ENCODE peak calls at places on chromosomes 12 and 14, in four cellular contexts. Q is kidney, G is heart left ventricle, L is neural progenitor cell. T is an unnamed sample.

GRCh38 chr12:47376937-47377336 is 297.2 kb upstream of the AMIGO2 start:
- DNase-seq in Q (no peak), G (no peak), L (no peak), T (no peak)

GRCh38 chr12:42729532-42729895 is 140.0 kb upstream of the PRICKLE1 start:
- DNase-seq in Q (no peak), G (no peak), L (no peak), T (no peak)

GRCh38 chr12:47307680-47308399 is 228.1 kb upstream of the AMIGO2 start:
- DNase-seq in Q (no peak), G (no peak), L (peak), T (peak)

GRCh38 chr12:130009961-130010360 is 106.1 kb upstream of the TMEM132D start:
- DNase-seq in Q (no peak), G (no peak), L (no peak), T (no peak)

GRCh38 chr14:37170237-37170636 is 2.2 kb downstream of the SLC25A21 start:
- DNase-seq in Q (no peak), G (no peak), L (no peak), T (no peak)

GRCh38 chr12:40224439-40225291 is at the start of gene LRRK2:
- DNase-seq in Q (peak), G (peak), L (peak), T (peak)

GRCh38 chr14:57221931-57222330 is 46.8 kb downstream of the EXOC5 start:
- DNase-seq in Q (no peak), G (no peak), L (no peak), T (no peak)

GRCh38 chr14:34098045-34098984 is 147.4 kb upstream of the EGLN3 start:
- DNase-seq in Q (no peak), G (no peak), L (peak), T (no peak)

GRCh38 chr12:2341871-2342270 is 289.1 kb downstream of the CACNA1C start:
- DNase-seq in Q (no peak), G (no peak), L (no peak), T (no peak)

GRCh38 chr12:43737646-43738045 is 20.9 kb downstream of the PUS7L start:
- DNase-seq in Q (no peak), G (no peak), L (no peak), T (no peak)

GRCh38 chr12:25926536-25926935 is 31.9 kb upstream of the RASSF8 start:
- DNase-seq in Q (no peak), G (no peak), L (no peak), T (no peak)

GRCh38 chr14:89616425-89617141 is 199.6 kb upstream of the FOXN3 start:
- DNase-seq in Q (no peak), G (no peak), L (no peak), T (peak)

GRCh38 chr12:52903855-52904508 is 894 bp downstream of the KRT8 start:
- DNase-seq in Q (peak), G (peak), L (peak), T (peak)
- H3K4me3 ChIP-seq in Q (peak), G (peak), L (peak), T (no peak)

DNA sequence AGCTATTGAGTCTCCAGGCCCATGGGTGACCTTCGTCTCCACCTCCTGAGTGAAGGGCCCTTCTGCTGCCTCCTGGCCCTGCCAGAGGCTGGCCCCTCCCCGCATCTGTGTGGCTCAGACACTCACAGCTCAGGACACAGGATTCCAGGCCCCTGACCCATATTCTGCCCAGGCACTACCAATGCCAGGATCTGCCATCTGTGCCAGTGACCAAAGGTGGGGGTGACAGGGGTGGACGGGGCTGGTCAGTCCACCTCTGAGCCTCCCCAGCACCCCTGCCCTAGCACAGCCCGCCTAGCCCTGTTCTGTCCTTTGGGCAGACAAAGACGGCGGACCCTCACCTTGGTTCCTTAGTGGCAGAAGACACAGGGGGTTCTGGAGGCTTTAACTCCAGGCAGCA is 2.8 kb downstream of the ASB2 start:
- DNase-seq in Q (no peak), G (no peak), L (no peak), T (no peak)
- H3K4me3 ChIP-seq in Q (no peak), G (no peak), L (no peak), T (no peak)

DNA sequence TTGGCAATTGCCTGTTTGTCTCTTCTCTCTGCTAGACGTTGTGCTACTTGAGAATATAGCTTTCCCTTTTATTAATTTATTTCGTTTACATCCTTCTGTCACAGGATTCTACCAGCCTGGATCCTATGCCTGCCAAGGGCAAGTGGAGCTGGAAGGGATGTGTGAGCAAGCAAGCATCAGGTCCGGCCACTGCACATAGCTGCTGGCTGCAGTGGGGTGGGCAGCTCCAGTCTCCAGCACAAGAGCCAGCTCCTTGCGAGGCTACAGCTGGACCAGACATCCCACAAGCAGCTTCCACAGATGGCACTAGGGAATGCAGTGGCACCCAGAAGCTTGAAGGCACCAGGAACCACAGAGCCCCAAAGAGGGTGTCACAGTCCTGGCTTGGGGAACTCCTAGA is 225.0 kb downstream of the KCNC2 start:
- DNase-seq in Q (peak), G (no peak), L (no peak), T (no peak)
- H3K4me3 ChIP-seq in Q (no peak), G (no peak), L (no peak), T (no peak)

DNA sequence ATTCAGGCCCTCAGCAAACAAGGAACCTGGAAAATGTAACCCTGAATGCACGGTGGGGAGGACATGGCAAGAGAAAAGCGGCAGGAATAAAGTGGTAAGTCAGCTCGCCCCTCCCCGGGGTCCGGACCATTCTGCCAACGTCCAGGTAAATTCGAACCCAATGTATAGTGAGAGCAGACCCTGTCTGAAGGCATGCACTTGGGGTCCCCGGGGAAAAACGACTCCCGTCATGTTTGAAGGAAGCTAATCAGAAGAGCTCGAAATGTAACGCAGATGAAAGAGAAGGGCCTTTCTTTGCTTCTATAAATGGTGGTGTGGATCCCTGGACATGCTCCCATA is 193 bp downstream of the ACACB start:
- DNase-seq in Q (no peak), G (no peak), L (no peak), T (no peak)
- H3K4me3 ChIP-seq in Q (peak), G (peak), L (no peak), T (no peak)

GRCh38 chr14:81485372-81485771 is 48.3 kb downstream of the SEL1L start:
- DNase-seq in Q (no peak), G (no peak), L (no peak), T (no peak)
- H3K4me3 ChIP-seq in Q (no peak), G (no peak), L (no peak), T (no peak)

DNA sequence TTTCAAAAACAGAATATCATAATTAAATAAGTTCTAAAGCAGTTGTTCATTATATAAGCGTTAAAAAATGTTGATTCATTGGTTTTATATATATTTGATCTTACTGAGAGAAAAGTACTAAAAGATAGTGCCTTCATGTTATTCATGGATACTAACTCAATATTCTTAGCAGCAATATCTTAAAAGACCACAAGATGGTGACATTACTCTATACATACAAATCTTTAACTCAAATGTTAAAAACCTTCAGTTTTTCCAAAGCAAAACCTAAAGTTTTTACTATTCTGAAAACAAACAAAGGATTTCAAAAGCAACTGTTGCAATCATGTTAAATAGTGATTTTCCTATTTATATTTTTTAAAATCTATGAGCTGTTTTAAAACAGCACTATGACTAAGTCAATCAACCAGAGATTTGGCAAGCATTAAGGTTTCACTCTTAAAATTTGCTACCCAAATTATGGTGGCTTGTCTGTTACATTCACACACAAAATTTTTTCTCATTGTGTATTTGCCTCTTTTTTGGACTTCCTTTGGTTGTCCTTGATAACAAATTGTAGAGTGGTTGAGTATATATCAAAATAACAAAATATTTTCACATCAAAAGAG is 50.1 kb upstream of the RERGL start:
- DNase-seq in Q (no peak), G (no peak), L (peak), T (no peak)
- H3K4me3 ChIP-seq in Q (no peak), G (no peak), L (no peak), T (no peak)

DNA sequence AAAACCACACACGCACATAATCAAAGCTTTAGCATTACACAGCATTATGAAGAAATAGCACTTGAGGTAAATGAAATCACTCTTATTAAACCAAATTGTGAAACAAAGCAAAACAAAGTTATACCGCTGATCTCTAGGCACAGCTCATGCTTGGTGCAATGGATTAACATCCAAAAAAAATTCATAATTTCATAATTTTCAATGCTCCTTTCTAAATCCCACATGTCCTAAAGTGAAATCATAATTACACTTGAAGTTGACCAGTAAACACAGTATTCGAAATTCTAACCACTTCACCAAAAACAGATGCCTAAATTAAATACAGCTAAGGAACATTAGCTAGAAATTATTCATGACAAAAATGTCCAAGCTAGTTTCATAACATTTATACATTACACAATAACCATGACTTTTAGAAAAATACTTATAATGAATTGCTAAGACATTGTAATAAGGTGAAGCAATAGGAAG is 1.5 kb downstream of the MLH3 start:
- DNase-seq in Q (no peak), G (no peak), L (no peak), T (no peak)
- H3K4me3 ChIP-seq in Q (no peak), G (no peak), L (peak), T (no peak)

DNA sequence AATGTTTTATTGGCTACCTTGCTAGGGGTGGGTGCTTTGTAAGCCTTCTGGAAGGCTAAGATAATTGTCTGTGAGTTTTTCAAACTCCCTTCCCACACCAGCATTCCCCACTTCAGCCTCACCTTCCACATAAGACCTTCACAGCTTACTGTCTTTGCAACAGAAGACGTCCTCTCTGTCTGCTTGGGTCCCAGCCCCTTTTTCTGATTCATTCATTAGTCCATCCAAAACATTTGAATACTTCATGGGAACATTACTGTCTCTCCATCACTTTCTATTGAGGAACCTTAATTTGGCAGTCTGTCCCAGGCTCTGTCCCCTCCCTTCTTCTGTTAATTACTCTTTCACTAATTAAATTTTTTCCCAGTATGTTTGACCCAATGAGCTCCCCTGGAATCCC is 965 bp upstream of the MARCHF9 start:
- DNase-seq in Q (no peak), G (no peak), L (no peak), T (no peak)
- H3K4me3 ChIP-seq in Q (no peak), G (no peak), L (peak), T (no peak)

GRCh38 chr12:120095356-120096135 is 21.0 kb downstream of the RAB35 start:
- DNase-seq in Q (peak), G (peak), L (no peak), T (no peak)

GRCh38 chr12:120092531-120093335 is 23.8 kb downstream of the RAB35 start:
- DNase-seq in Q (no peak), G (peak), L (peak), T (no peak)

GRCh38 chr12:120094485-120094884 is 22.1 kb downstream of the RAB35 start:
- DNase-seq in Q (peak), G (peak), L (no peak), T (no peak)

GRCh38 chr12:120093336-120093591 is 23.3 kb downstream of the RAB35 start:
- DNase-seq in Q (no peak), G (no peak), L (no peak), T (no peak)

DNA sequence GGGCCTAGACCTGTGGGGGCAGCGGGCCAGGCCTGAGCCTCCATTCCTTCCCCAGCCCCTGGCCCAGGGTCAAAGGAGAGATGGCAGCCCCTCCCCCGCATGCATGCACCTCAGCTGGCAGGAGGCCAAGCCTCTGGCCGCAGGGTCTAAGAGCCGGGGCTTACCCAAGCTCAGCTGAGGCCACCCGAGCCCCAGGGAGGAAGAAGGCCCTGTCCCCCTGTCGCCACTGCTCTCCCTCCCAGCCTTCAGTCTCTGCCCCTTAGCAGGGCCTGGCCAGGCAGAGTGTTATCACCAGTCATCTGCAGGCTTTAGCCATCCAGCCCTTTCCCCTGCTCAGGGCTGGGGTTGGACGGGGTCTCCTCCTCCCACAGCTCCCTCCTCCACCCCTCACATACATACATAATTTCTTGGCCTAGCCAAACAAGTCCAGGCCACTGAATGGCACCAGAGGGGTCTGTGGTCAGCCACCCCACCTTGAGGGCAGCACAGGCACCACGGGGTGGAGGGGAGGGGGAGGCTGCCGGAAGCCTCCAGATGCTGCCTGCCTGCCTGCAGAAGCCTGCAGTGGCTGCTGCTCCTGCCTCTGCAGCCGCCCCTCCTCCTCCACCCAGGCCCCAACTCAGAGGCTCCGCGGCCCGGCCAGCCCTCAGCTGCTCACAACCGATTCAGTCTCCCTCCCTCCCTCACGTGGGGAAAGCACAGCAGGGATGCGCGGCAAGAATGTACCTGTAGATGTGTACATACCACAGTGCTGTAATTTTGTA is 22.8 kb downstream of the RAB35 start:
- DNase-seq in Q (peak), G (peak), L (peak), T (no peak)
- H3K4me3 ChIP-seq in Q (no peak), G (no peak), L (no peak), T (no peak)

T was measured in CD8-positive, alpha-beta T cell.